ENCODE peak calls at places on chromosomes 11 and 22, in four cellular contexts. One of them, this sample, is unnamed.
A peak's percentile ranks its signal among the peaks of the same experiment; 100 is the strongest.

GRCh38 chr11:72528121-72528520 is 93.8 kb upstream of the CLPB start:
- DNase-seq in GM10248: no peak
- DNase-seq in endodermal cell: no peak
- DNase-seq in RPMI7951: no peak
- DNase-seq in this sample: no peak

GRCh38 chr22:20298803-20299735 is 20.8 kb downstream of the DGCR6L start:
- DNase-seq in RPMI7951: peak; percentile 72
- DNase-seq in GM10248: peak; percentile 80
- DNase-seq in endodermal cell: peak; percentile 97
- DNase-seq in this sample: peak; percentile 93

GRCh38 chr11:125586618-125587017 is 6.0 kb upstream of the STT3A start:
- DNase-seq in RPMI7951: no peak
- DNase-seq in endodermal cell: no peak
- DNase-seq in GM10248: no peak
- DNase-seq in this sample: no peak

GRCh38 chr11:102832612-102833011 is 10.8 kb downstream of the MMP3 start:
- DNase-seq in endodermal cell: no peak
- DNase-seq in GM10248: no peak
- DNase-seq in RPMI7951: no peak
- DNase-seq in this sample: no peak

GRCh38 chr11:92390783-92391182 is 166.2 kb downstream of the FAT3 start:
- DNase-seq in GM10248: no peak
- DNase-seq in RPMI7951: peak; percentile 43
- DNase-seq in endodermal cell: no peak
- DNase-seq in this sample: no peak

GRCh38 chr11:81237139-81237538 is 1496.5 kb downstream of the FAM181B start:
- DNase-seq in endodermal cell: no peak
- DNase-seq in RPMI7951: peak; percentile 22
- DNase-seq in GM10248: no peak
- DNase-seq in this sample: no peak

GRCh38 chr11:72687326-72687725 is 13.1 kb upstream of the PDE2A start:
- DNase-seq in GM10248: no peak
- DNase-seq in RPMI7951: no peak
- DNase-seq in endodermal cell: no peak
- DNase-seq in this sample: no peak

GRCh38 chr22:23856721-23857605 is 712 bp upstream of the SLC2A11 start:
- DNase-seq in RPMI7951: peak; percentile 98
- DNase-seq in endodermal cell: peak; percentile 87
- DNase-seq in GM10248: peak; percentile 71
- DNase-seq in this sample: no peak

GRCh38 chr11:134260503-134260902 is 7.1 kb downstream of the ACAD8 start:
- DNase-seq in GM10248: peak; percentile 32
- DNase-seq in RPMI7951: no peak
- DNase-seq in endodermal cell: no peak
- DNase-seq in this sample: no peak

GRCh38 chr11:103709366-103709765 is 327.1 kb upstream of the DDI1 start:
- DNase-seq in endodermal cell: no peak
- DNase-seq in RPMI7951: no peak
- DNase-seq in GM10248: no peak
- DNase-seq in this sample: no peak

GRCh38 chr11:122344281-122344680 is 228.3 kb upstream of the BLID start:
- DNase-seq in GM10248: no peak
- DNase-seq in endodermal cell: no peak
- DNase-seq in RPMI7951: peak; percentile 82
- DNase-seq in this sample: no peak

GRCh38 chr11:124543554-124543953 is at the start of gene OR8B12:
- DNase-seq in RPMI7951: no peak
- DNase-seq in GM10248: no peak
- DNase-seq in endodermal cell: no peak
- DNase-seq in this sample: no peak

GRCh38 chr11:115869780-115870431 is 365.7 kb upstream of the CADM1 start:
- DNase-seq in RPMI7951: peak; percentile 81
- DNase-seq in endodermal cell: peak; percentile 89
- DNase-seq in GM10248: peak; percentile 71
- DNase-seq in this sample: no peak

GRCh38 chr22:42376721-42377177 is 55.5 kb downstream of the NFAM1 start:
- DNase-seq in RPMI7951: peak; percentile 59
- DNase-seq in GM10248: no peak
- DNase-seq in endodermal cell: peak; percentile 88
- DNase-seq in this sample: no peak

GRCh38 chr11:70811915-70812314 is 413.6 kb downstream of the CTTN start:
- DNase-seq in RPMI7951: no peak
- DNase-seq in endodermal cell: no peak
- DNase-seq in GM10248: no peak
- DNase-seq in this sample: no peak

GRCh38 chr11:60251485-60252207 is 8.7 kb upstream of the MS4A4E start:
- DNase-seq in endodermal cell: peak; percentile 62
- DNase-seq in RPMI7951: peak; percentile 43
- DNase-seq in GM10248: no peak
- DNase-seq in this sample: peak; percentile 6

GRCh38 chr11:40877256-40877655 is 582.2 kb downstream of the LRRC4C start:
- DNase-seq in RPMI7951: peak; percentile 30
- DNase-seq in GM10248: no peak
- DNase-seq in endodermal cell: no peak
- DNase-seq in this sample: no peak

GRCh38 chr11:120985718-120986569 is 38.0 kb upstream of the TBCEL start:
- DNase-seq in endodermal cell: peak; percentile 87
- DNase-seq in RPMI7951: peak; percentile 64
- DNase-seq in GM10248: peak; percentile 30
- DNase-seq in this sample: peak; percentile 41

GRCh38 chr22:32951081-32951806 is 106.9 kb downstream of the SYN3 start:
- DNase-seq in GM10248: no peak
- DNase-seq in endodermal cell: peak; percentile 74
- DNase-seq in RPMI7951: no peak
- DNase-seq in this sample: no peak

GRCh38 chr11:43947003-43947500 is 4.6 kb downstream of the C11orf96 start:
- DNase-seq in RPMI7951: peak; percentile 38
- DNase-seq in GM10248: no peak
- DNase-seq in endodermal cell: peak; percentile 81
- DNase-seq in this sample: no peak

GRCh38 chr22:48920776-48921241 is 906.9 kb downstream of the BRD1 start:
- DNase-seq in RPMI7951: no peak
- DNase-seq in endodermal cell: no peak
- DNase-seq in GM10248: no peak
- DNase-seq in this sample: no peak

GRCh38 chr11:76251223-76251575 is 44.9 kb upstream of the WNT11 start:
- DNase-seq in endodermal cell: no peak
- DNase-seq in GM10248: no peak
- DNase-seq in RPMI7951: no peak
- DNase-seq in this sample: no peak

GRCh38 chr11:126727381-126727780 is 273.2 kb downstream of the KIRREL3 start:
- DNase-seq in GM10248: no peak
- DNase-seq in RPMI7951: no peak
- DNase-seq in endodermal cell: no peak
- DNase-seq in this sample: no peak

GRCh38 chr11:60971520-60971919 is at the start of gene CD6:
- DNase-seq in RPMI7951: no peak
- DNase-seq in GM10248: no peak
- DNase-seq in endodermal cell: no peak
- DNase-seq in this sample: peak; percentile 71

GRCh38 chr11:77046060-77046501 is 11.9 kb downstream of the B3GNT6 start:
- DNase-seq in GM10248: peak; percentile 75
- DNase-seq in endodermal cell: peak; percentile 91
- DNase-seq in RPMI7951: no peak
- DNase-seq in this sample: peak; percentile 56

GRCh38 chr22:19885841-19886592 is 31.3 kb upstream of the GNB1L start:
- DNase-seq in RPMI7951: no peak
- DNase-seq in GM10248: no peak
- DNase-seq in endodermal cell: peak; percentile 44
- DNase-seq in this sample: no peak

GRCh38 chr22:27461470-27461869 is 340.1 kb downstream of the MN1 start:
- DNase-seq in endodermal cell: peak; percentile 94
- DNase-seq in GM10248: no peak
- DNase-seq in RPMI7951: peak; percentile 83
- DNase-seq in this sample: no peak

GRCh38 chr11:24587655-24588054 is 90.8 kb downstream of the LUZP2 start:
- DNase-seq in endodermal cell: no peak
- DNase-seq in GM10248: no peak
- DNase-seq in RPMI7951: no peak
- DNase-seq in this sample: no peak

GRCh38 chr22:20464096-20464614 is 26.5 kb upstream of the SCARF2 start:
- DNase-seq in RPMI7951: no peak
- DNase-seq in endodermal cell: no peak
- DNase-seq in GM10248: peak; percentile 52
- DNase-seq in this sample: peak; percentile 85

GRCh38 chr11:47251751-47252150 is 3.1 kb upstream of the ACP2 start:
- DNase-seq in RPMI7951: no peak
- DNase-seq in endodermal cell: no peak
- DNase-seq in GM10248: no peak
- DNase-seq in this sample: no peak

GRCh38 chr11:72736452-72737069 is 15.6 kb downstream of the ARAP1 start:
- DNase-seq in GM10248: peak; percentile 50
- DNase-seq in endodermal cell: no peak
- DNase-seq in RPMI7951: peak; percentile 77
- DNase-seq in this sample: peak; percentile 78

GRCh38 chr11:12042215-12042676 is 33.8 kb upstream of the DKK3 start:
- DNase-seq in GM10248: no peak
- DNase-seq in RPMI7951: peak; percentile 96
- DNase-seq in endodermal cell: no peak
- DNase-seq in this sample: no peak

GRCh38 chr11:92225563-92226308 is 1.1 kb downstream of the FAT3 start:
- DNase-seq in endodermal cell: peak; percentile 85
- DNase-seq in RPMI7951: no peak
- DNase-seq in GM10248: peak; percentile 7
- DNase-seq in this sample: no peak

GRCh38 chr11:128196235-128196634 is 391.1 kb downstream of the ETS1 start:
- DNase-seq in GM10248: no peak
- DNase-seq in RPMI7951: no peak
- DNase-seq in endodermal cell: no peak
- DNase-seq in this sample: no peak

GRCh38 chr22:44582016-44582415 is 84.0 kb upstream of the RTL6 start:
- DNase-seq in GM10248: no peak
- DNase-seq in endodermal cell: peak; percentile 27
- DNase-seq in RPMI7951: no peak
- DNase-seq in this sample: no peak

GRCh38 chr11:2789331-2789730 is 89.5 kb upstream of the KCNQ1OT1 start:
- DNase-seq in endodermal cell: no peak
- DNase-seq in RPMI7951: no peak
- DNase-seq in GM10248: no peak
- DNase-seq in this sample: no peak